ENCODE peak calls at places on chromosome 9, in seven cellular contexts. P is CD4-positive, alpha-beta T cell; R is caudate nucleus; H is upper lobe of right lung; K is brain microvascular endothelial cell; I is A549; C is effector memory CD4-positive, alpha-beta T cell. M is an unnamed sample.

GRCh38 chr9:26158631-26159150 is 480.4 kb upstream of the TUSC1 start:
- DNase-seq in I (no peak), H (no peak), C (no peak), K (no peak), P (no peak), R (no peak), M (no peak)

GRCh38 chr9:122346478-122347347 is 24.1 kb upstream of the PTGS1 start:
- DNase-seq in P (no peak), R (peak), H (peak), I (peak), C (no peak), K (no peak), M (no peak)

GRCh38 chr9:35907732-35908483 is 1.4 kb upstream of the SPAAR start:
- DNase-seq in C (no peak), H (peak), K (peak), P (no peak), R (no peak), I (peak), M (peak)

GRCh38 chr9:97411440-97411788 is 482 bp upstream of the TDRD7 start:
- DNase-seq in C (no peak), K (no peak), P (no peak), H (no peak), R (no peak), I (no peak), M (no peak)

GRCh38 chr9:71608825-71609452 is 159.4 kb downstream of the CEMIP2 start:
- DNase-seq in I (no peak), H (no peak), C (no peak), K (peak), P (no peak), R (no peak), M (no peak)

GRCh38 chr9:110821064-110821463 is 152.5 kb downstream of the MUSK start:
- DNase-seq in R (no peak), H (no peak), C (no peak), K (no peak), I (no peak), P (no peak), M (no peak)

GRCh38 chr9:98916660-98917059 is 27.0 kb upstream of the COL15A1 start:
- DNase-seq in K (no peak), H (no peak), C (no peak), R (no peak), P (no peak), I (no peak), M (no peak)

GRCh38 chr9:121300283-121301119 is 32.5 kb downstream of the GSN start:
- DNase-seq in K (no peak), C (no peak), H (peak), R (no peak), P (no peak), I (no peak), M (no peak)

GRCh38 chr9:135010363-135010860 is 77.1 kb upstream of the OLFM1 start:
- DNase-seq in K (no peak), P (no peak), C (no peak), R (no peak), I (no peak), H (peak), M (no peak)

GRCh38 chr9:72315089-72315509 is 49.9 kb downstream of the ZFAND5 start:
- DNase-seq in C (no peak), R (peak), H (peak), I (peak), K (no peak), P (no peak), M (no peak)

DNA sequence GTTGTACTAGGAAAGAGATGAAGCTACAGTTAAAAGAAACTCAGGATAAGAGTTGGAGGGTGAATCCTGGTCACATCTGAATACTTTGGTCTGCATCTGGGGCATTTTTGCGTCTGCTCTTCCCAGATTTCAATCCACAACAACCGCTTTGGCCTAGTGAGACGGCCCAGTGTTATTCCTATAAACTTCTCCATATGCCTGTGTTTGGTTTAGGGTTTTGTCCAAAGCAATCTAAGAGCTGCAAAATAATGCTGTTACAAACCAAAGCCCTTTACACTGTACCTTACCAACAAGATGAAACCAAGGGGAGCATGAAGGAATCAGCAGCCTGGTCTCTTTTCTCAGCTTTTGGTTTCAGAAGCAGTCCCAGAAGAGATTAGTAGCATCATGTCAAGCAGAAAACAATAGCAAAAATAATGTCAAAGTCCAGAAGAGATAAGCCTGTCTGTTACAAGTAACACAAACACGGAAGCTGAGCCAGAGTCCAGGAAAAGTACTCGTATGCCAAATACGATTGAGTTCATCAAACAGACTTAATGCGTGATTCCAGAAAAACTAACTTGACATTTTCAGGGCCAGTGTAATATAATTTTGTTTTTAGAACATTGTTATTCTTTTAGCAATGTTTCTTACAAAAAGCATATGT is 379.9 kb upstream of the ACO1 start:
- DNase-seq in R (no peak), C (no peak), H (no peak), K (no peak), P (no peak), I (no peak), M (no peak)
- H3K27ac ChIP-seq in R (no peak), C (no peak), H (no peak), K (no peak), P (no peak), I (no peak), M (no peak)

DNA sequence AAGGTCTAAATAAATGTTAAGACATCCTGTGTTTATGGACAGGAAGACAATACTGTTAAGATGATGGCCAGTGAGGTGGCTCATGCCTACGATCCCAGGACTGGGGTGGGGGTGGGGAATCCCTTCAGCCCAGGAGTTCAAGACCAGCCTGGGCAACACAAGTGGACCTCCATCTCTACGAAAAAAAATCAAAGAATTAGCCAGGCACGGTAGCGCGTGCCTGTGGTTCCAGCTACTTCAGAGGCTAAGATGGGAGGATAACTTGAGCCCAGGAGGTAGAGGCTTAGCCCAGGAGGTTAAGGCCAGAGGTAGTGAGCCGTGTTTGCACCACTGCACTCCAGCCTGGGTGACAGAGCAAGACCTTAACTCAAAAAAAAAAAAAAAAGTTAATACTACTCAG is 5.3 kb downstream of the ROR2 start:
- DNase-seq in K (no peak), P (no peak), R (no peak), H (no peak), I (no peak), C (no peak), M (no peak)
- H3K27ac ChIP-seq in K (no peak), P (no peak), R (no peak), H (no peak), I (no peak), C (no peak), M (no peak)

DNA sequence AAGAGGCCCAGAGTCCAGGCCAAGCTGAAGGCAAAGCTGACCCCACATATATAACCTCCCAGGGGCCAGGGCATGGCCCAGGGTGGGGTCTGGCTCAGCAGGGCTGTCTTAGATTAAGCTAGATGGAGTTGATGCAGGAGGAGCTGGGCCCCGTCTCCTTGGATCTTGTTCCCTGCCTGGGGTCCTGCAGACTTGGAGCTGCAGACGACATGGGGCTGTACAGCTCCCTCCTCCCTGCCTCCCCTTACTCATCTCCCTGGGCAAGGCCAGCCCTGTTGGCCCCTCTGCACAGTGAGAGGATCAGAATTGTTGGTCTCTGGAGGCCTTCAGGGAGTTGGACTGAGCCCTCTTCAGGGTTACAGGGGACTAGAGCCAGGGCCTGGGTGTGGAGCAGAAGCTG is 134.9 kb downstream of the RGS3 start:
- DNase-seq in I (no peak), R (no peak), K (no peak), C (no peak), H (no peak), P (no peak), M (no peak)
- H3K27ac ChIP-seq in I (no peak), R (no peak), K (no peak), C (no peak), H (peak), P (no peak), M (no peak)

GRCh38 chr9:92590386-92590785 is 54.6 kb upstream of the ECM2 start:
- DNase-seq in C (no peak), H (no peak), R (no peak), P (no peak), I (no peak), K (no peak), M (no peak)

GRCh38 chr9:92592946-92593860 is 57.4 kb upstream of the ECM2 start:
- DNase-seq in K (no peak), I (no peak), P (no peak), C (no peak), R (no peak), H (no peak), M (no peak)

GRCh38 chr9:92592537-92592936 is 56.7 kb upstream of the ECM2 start:
- DNase-seq in R (no peak), K (no peak), I (no peak), H (no peak), P (no peak), C (no peak), M (no peak)

DNA sequence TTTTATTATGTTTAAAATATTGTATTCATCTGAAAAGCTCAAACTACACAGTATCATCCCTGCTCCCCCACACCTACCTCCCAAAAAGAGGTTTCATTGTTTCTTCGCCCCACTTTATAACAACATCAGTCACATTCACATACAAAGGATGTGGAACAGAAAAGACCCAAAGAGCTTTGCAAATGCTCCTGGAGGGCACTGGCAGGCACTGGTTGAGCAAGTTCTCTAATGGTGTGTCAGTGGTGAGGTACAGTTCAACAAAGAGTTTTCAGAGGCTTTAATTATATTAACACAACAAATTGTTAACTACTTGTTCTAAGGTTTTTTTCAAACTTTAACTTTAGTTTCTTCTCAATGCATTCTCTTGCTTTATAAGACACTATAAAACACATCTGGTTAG is 54.1 kb upstream of the ECM2 start:
- DNase-seq in C (no peak), K (no peak), R (no peak), H (no peak), I (no peak), P (no peak), M (no peak)
- H3K27ac ChIP-seq in C (no peak), K (no peak), R (no peak), H (no peak), I (no peak), P (no peak), M (no peak)

DNA sequence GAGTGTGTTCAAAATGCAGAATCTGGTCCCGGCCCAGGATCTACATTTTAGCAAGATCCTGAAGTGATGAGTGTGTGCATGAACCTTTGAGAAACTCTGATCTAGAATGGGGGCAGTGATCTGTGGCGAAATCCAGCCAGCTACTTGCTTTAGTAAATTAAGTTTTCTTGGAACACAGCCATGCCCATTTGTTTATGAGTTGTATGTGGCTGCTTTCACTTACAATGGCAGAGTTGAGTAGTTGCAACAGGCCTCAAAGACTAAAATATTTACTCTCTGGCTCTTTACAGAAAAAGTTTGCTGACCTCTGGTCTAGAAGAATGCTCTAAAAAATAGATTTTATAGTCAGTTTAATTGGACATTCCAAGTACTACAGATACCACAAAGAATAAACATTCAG is 588.3 kb downstream of the BNC2 start:
- DNase-seq in C (no peak), H (no peak), K (no peak), P (no peak), R (no peak), I (no peak), M (no peak)
- H3K27ac ChIP-seq in C (no peak), H (no peak), K (no peak), P (no peak), R (no peak), I (peak), M (no peak)

DNA sequence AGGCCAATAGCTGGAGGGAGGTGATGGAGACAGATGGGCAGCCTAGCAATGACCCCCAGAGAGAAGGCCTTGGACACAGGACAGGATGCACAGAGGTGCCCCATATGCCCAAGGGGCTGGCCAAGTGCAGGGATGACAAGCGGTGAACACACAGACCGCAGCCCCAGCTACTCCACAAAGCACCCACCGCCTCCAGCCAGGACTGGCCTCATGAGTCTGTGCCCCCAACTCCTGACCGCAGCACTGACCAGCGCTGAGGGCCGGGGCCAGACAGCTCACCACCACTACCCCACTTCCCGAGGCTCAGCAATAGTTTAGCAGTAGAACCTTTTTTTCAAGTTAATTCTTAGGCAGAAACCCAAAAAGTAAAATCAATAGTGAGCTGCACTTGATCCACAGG is 14.2 kb downstream of the ROR2 start:
- DNase-seq in K (no peak), R (no peak), P (no peak), I (no peak), H (no peak), C (no peak), M (no peak)
- H3K27ac ChIP-seq in K (no peak), R (no peak), P (no peak), I (no peak), H (no peak), C (no peak), M (no peak)

M was measured in foreskin keratinocyte.